ENCODE peak calls at places on chromosome 2, in six cellular contexts. One of them, this sample, is unnamed.

GRCh38 chr2:106961328-106961727 is 75.4 kb upstream of the ST6GAL2 start:
- DNase-seq in coronary artery: no peak
- DNase-seq in CD8-positive, alpha-beta T cell: no peak
- DNase-seq in body of pancreas: no peak
- DNase-seq in AG10803: no peak
- DNase-seq in right cardiac atrium: no peak
- DNase-seq in this sample: no peak

GRCh38 chr2:138101718-138102117 is 137.4 kb downstream of the HNMT start:
- DNase-seq in coronary artery: no peak
- DNase-seq in CD8-positive, alpha-beta T cell: no peak
- DNase-seq in AG10803: no peak
- DNase-seq in body of pancreas: no peak
- DNase-seq in right cardiac atrium: no peak
- DNase-seq in this sample: no peak

GRCh38 chr2:38315707-38316333 is 61.3 kb downstream of the ATL2 start:
- DNase-seq in right cardiac atrium: no peak
- DNase-seq in coronary artery: no peak
- DNase-seq in AG10803: peak
- DNase-seq in body of pancreas: no peak
- DNase-seq in CD8-positive, alpha-beta T cell: no peak
- DNase-seq in this sample: no peak

GRCh38 chr2:109350526-109350925 is 221.5 kb downstream of the SH3RF3 start:
- DNase-seq in AG10803: no peak
- DNase-seq in body of pancreas: no peak
- DNase-seq in right cardiac atrium: no peak
- DNase-seq in CD8-positive, alpha-beta T cell: no peak
- DNase-seq in coronary artery: peak
- DNase-seq in this sample: no peak

GRCh38 chr2:157592983-157593382 is 35.7 kb downstream of the ACVR1C start:
- DNase-seq in AG10803: peak
- DNase-seq in coronary artery: no peak
- DNase-seq in CD8-positive, alpha-beta T cell: no peak
- DNase-seq in body of pancreas: no peak
- DNase-seq in right cardiac atrium: no peak
- DNase-seq in this sample: no peak

GRCh38 chr2:38248707-38249106 is 128.4 kb downstream of the ATL2 start:
- DNase-seq in CD8-positive, alpha-beta T cell: no peak
- DNase-seq in coronary artery: no peak
- DNase-seq in body of pancreas: no peak
- DNase-seq in right cardiac atrium: no peak
- DNase-seq in AG10803: no peak
- DNase-seq in this sample: no peak

GRCh38 chr2:21422724-21423522 is 299.2 kb downstream of the TDRD15 start:
- DNase-seq in body of pancreas: no peak
- DNase-seq in right cardiac atrium: no peak
- DNase-seq in coronary artery: no peak
- DNase-seq in CD8-positive, alpha-beta T cell: no peak
- DNase-seq in AG10803: no peak
- DNase-seq in this sample: no peak

GRCh38 chr2:107412981-107413380 is 413.7 kb upstream of the RGPD4 start:
- DNase-seq in coronary artery: no peak
- DNase-seq in body of pancreas: no peak
- DNase-seq in AG10803: peak
- DNase-seq in CD8-positive, alpha-beta T cell: no peak
- DNase-seq in right cardiac atrium: no peak
- DNase-seq in this sample: no peak

GRCh38 chr2:191230174-191230573 is 15.0 kb upstream of the MYO1B start:
- DNase-seq in coronary artery: no peak
- DNase-seq in AG10803: peak
- DNase-seq in body of pancreas: no peak
- DNase-seq in right cardiac atrium: no peak
- DNase-seq in CD8-positive, alpha-beta T cell: no peak
- DNase-seq in this sample: no peak

GRCh38 chr2:212998629-212999359 is 152.6 kb downstream of the IKZF2 start:
- DNase-seq in body of pancreas: no peak
- DNase-seq in AG10803: no peak
- DNase-seq in right cardiac atrium: no peak
- DNase-seq in CD8-positive, alpha-beta T cell: no peak
- DNase-seq in coronary artery: no peak
- DNase-seq in this sample: no peak

GRCh38 chr2:241907171-241907570 is 37.6 kb downstream of the RTP5 start:
- DNase-seq in body of pancreas: no peak
- DNase-seq in coronary artery: peak
- DNase-seq in right cardiac atrium: no peak
- DNase-seq in AG10803: no peak
- DNase-seq in CD8-positive, alpha-beta T cell: no peak
- DNase-seq in this sample: no peak

GRCh38 chr2:136572335-136572734 is 193.0 kb upstream of the THSD7B start:
- DNase-seq in body of pancreas: peak
- DNase-seq in right cardiac atrium: peak
- DNase-seq in coronary artery: no peak
- DNase-seq in AG10803: no peak
- DNase-seq in CD8-positive, alpha-beta T cell: no peak
- DNase-seq in this sample: no peak

GRCh38 chr2:69241664-69242063 is 145.4 kb downstream of the GFPT1 start:
- DNase-seq in AG10803: no peak
- DNase-seq in coronary artery: no peak
- DNase-seq in CD8-positive, alpha-beta T cell: no peak
- DNase-seq in body of pancreas: peak
- DNase-seq in right cardiac atrium: no peak
- DNase-seq in this sample: no peak

GRCh38 chr2:26540306-26540705 is 62.4 kb upstream of the OTOF start:
- DNase-seq in coronary artery: no peak
- DNase-seq in right cardiac atrium: no peak
- DNase-seq in CD8-positive, alpha-beta T cell: no peak
- DNase-seq in AG10803: no peak
- DNase-seq in body of pancreas: no peak
- DNase-seq in this sample: no peak

GRCh38 chr2:109623297-109623696 is 9.1 kb downstream of the SOWAHC start:
- DNase-seq in coronary artery: no peak
- DNase-seq in right cardiac atrium: no peak
- DNase-seq in body of pancreas: no peak
- DNase-seq in AG10803: no peak
- DNase-seq in CD8-positive, alpha-beta T cell: no peak
- DNase-seq in this sample: no peak

GRCh38 chr2:5464657-5465056 is 227.5 kb upstream of the SOX11 start:
- DNase-seq in AG10803: no peak
- DNase-seq in CD8-positive, alpha-beta T cell: no peak
- DNase-seq in coronary artery: no peak
- DNase-seq in body of pancreas: no peak
- DNase-seq in right cardiac atrium: no peak
- DNase-seq in this sample: no peak

GRCh38 chr2:211802611-211803010 is 736.0 kb downstream of the ERBB4 start:
- DNase-seq in CD8-positive, alpha-beta T cell: no peak
- DNase-seq in coronary artery: no peak
- DNase-seq in right cardiac atrium: no peak
- DNase-seq in body of pancreas: no peak
- DNase-seq in AG10803: no peak
- DNase-seq in this sample: no peak

GRCh38 chr2:72148975-72149555 is 1.4 kb upstream of the CYP26B1 start:
- DNase-seq in body of pancreas: peak
- DNase-seq in coronary artery: peak
- DNase-seq in CD8-positive, alpha-beta T cell: no peak
- DNase-seq in AG10803: peak
- DNase-seq in right cardiac atrium: peak
- DNase-seq in this sample: peak

GRCh38 chr2:43400508-43400907 is 174.1 kb upstream of the ZFP36L2 start:
- DNase-seq in CD8-positive, alpha-beta T cell: no peak
- DNase-seq in body of pancreas: no peak
- DNase-seq in AG10803: peak
- DNase-seq in coronary artery: no peak
- DNase-seq in right cardiac atrium: no peak
- DNase-seq in this sample: no peak

GRCh38 chr2:68889500-68889899 is 18.3 kb upstream of the BMP10 start:
- DNase-seq in AG10803: no peak
- DNase-seq in right cardiac atrium: peak
- DNase-seq in coronary artery: no peak
- DNase-seq in body of pancreas: no peak
- DNase-seq in CD8-positive, alpha-beta T cell: no peak
- DNase-seq in this sample: no peak

GRCh38 chr2:146295080-146295670 is 1549.7 kb upstream of the ACVR2A start:
- DNase-seq in CD8-positive, alpha-beta T cell: no peak
- DNase-seq in body of pancreas: no peak
- DNase-seq in right cardiac atrium: no peak
- DNase-seq in coronary artery: no peak
- DNase-seq in AG10803: no peak
- DNase-seq in this sample: no peak

GRCh38 chr2:240584486-240585031 is 2.0 kb upstream of the CAPN10 start:
- DNase-seq in coronary artery: no peak
- DNase-seq in CD8-positive, alpha-beta T cell: no peak
- DNase-seq in AG10803: peak
- DNase-seq in body of pancreas: no peak
- DNase-seq in right cardiac atrium: peak
- DNase-seq in this sample: no peak

DNA sequence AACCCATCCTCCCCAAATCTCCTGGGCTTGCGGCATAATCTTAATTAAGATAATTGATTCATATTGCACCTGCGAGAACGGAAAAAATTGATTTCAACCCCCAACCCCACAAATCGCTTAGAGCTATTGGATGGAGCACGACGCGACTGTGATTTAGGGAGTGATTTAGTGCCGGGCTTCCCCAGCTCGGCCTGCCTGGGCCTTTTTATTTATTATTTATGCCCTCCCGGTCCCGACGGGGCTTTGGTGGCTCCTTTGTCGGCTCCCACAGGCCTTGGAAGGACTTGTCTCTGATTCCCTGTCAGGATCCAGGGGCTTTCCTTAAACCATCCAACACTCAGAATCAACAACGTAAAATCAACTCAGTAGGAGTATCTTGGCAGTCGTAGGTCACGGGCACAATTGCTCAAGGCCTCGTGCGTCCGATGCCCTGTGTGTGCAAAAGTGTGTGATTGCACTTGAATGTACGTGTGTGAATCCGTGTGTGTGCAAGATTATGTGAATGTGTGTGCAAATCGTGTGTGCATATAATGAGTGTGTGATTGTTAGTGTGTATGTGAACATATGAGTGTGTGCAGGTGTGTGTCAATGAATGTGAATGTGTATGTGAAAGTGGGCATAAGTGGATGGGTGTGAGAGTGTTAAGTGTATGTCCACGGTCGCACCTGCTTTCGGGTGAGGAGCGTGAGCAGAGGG is 4.3 kb upstream of the NEUROD1 start:
- DNase-seq in right cardiac atrium: no peak
- DNase-seq in coronary artery: no peak
- DNase-seq in CD8-positive, alpha-beta T cell: no peak
- DNase-seq in AG10803: no peak
- DNase-seq in body of pancreas: no peak
- DNase-seq in this sample: no peak
- H3K4me3 ChIP-seq in right cardiac atrium: no peak
- H3K4me3 ChIP-seq in coronary artery: no peak
- H3K4me3 ChIP-seq in CD8-positive, alpha-beta T cell: no peak
- H3K4me3 ChIP-seq in AG10803: no peak
- H3K4me3 ChIP-seq in body of pancreas: no peak
- H3K4me3 ChIP-seq in this sample: no peak

GRCh38 chr2:233691443-233692433 is 952 bp upstream of the UGT1A6 start:
- DNase-seq in body of pancreas: no peak
- DNase-seq in coronary artery: no peak
- DNase-seq in AG10803: no peak
- DNase-seq in CD8-positive, alpha-beta T cell: no peak
- DNase-seq in right cardiac atrium: no peak
- DNase-seq in this sample: no peak
- H3K4me3 ChIP-seq in body of pancreas: no peak
- H3K4me3 ChIP-seq in coronary artery: no peak
- H3K4me3 ChIP-seq in AG10803: no peak
- H3K4me3 ChIP-seq in CD8-positive, alpha-beta T cell: no peak
- H3K4me3 ChIP-seq in right cardiac atrium: no peak
- H3K4me3 ChIP-seq in this sample: no peak

GRCh38 chr2:11699686-11700670 is 30.0 kb upstream of the NTSR2 start:
- DNase-seq in CD8-positive, alpha-beta T cell: no peak
- DNase-seq in coronary artery: no peak
- DNase-seq in AG10803: no peak
- DNase-seq in right cardiac atrium: no peak
- DNase-seq in body of pancreas: no peak
- DNase-seq in this sample: no peak

GRCh38 chr2:11695576-11695975 is 25.6 kb upstream of the NTSR2 start:
- DNase-seq in body of pancreas: no peak
- DNase-seq in CD8-positive, alpha-beta T cell: no peak
- DNase-seq in right cardiac atrium: no peak
- DNase-seq in coronary artery: no peak
- DNase-seq in AG10803: no peak
- DNase-seq in this sample: no peak

GRCh38 chr2:11698009-11698922 is 28.3 kb upstream of the NTSR2 start:
- DNase-seq in coronary artery: peak
- DNase-seq in right cardiac atrium: peak
- DNase-seq in CD8-positive, alpha-beta T cell: no peak
- DNase-seq in AG10803: peak
- DNase-seq in body of pancreas: peak
- DNase-seq in this sample: peak

GRCh38 chr2:11697103-11697871 is 27.3 kb upstream of the NTSR2 start:
- DNase-seq in body of pancreas: no peak
- DNase-seq in AG10803: peak
- DNase-seq in right cardiac atrium: peak
- DNase-seq in CD8-positive, alpha-beta T cell: no peak
- DNase-seq in coronary artery: no peak
- DNase-seq in this sample: peak

DNA sequence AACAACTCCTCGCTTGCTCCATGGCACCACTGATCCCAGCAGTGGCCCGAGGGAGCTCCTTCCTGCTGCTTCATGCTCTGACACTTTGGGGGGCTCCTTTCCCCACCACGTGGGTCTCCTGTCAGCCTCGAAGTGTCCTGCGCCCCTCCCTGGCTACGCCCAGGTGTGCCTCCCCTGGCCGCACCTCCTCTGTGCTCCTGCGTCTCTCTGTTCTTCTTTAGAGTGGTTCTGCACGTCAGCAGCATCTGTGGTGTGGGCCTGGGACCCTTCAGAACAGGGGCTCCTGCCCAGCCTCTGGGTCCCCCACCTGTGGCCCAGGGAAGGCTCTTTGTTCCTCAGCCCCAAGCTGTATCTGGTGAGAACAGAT is 26.7 kb upstream of the NTSR2 start:
- DNase-seq in CD8-positive, alpha-beta T cell: no peak
- DNase-seq in coronary artery: no peak
- DNase-seq in right cardiac atrium: peak
- DNase-seq in body of pancreas: no peak
- DNase-seq in AG10803: no peak
- DNase-seq in this sample: no peak
- H3K4me3 ChIP-seq in CD8-positive, alpha-beta T cell: no peak
- H3K4me3 ChIP-seq in coronary artery: no peak
- H3K4me3 ChIP-seq in right cardiac atrium: no peak
- H3K4me3 ChIP-seq in body of pancreas: no peak
- H3K4me3 ChIP-seq in AG10803: no peak
- H3K4me3 ChIP-seq in this sample: no peak

GRCh38 chr2:173359231-173359630 is 4.6 kb downstream of the CDCA7 start:
- DNase-seq in AG10803: peak
- DNase-seq in right cardiac atrium: no peak
- DNase-seq in coronary artery: no peak
- DNase-seq in CD8-positive, alpha-beta T cell: no peak
- DNase-seq in body of pancreas: no peak
- DNase-seq in this sample: no peak

GRCh38 chr2:173355866-173356508 is 1.3 kb downstream of the CDCA7 start:
- DNase-seq in right cardiac atrium: peak
- DNase-seq in body of pancreas: no peak
- DNase-seq in AG10803: no peak
- DNase-seq in CD8-positive, alpha-beta T cell: no peak
- DNase-seq in coronary artery: no peak
- DNase-seq in this sample: no peak

GRCh38 chr2:173355132-173355865 is 627 bp downstream of the CDCA7 start:
- DNase-seq in right cardiac atrium: peak
- DNase-seq in body of pancreas: peak
- DNase-seq in AG10803: peak
- DNase-seq in CD8-positive, alpha-beta T cell: no peak
- DNase-seq in coronary artery: no peak
- DNase-seq in this sample: peak

GRCh38 chr2:173358617-173359016 is 3.9 kb downstream of the CDCA7 start:
- DNase-seq in right cardiac atrium: no peak
- DNase-seq in body of pancreas: no peak
- DNase-seq in coronary artery: no peak
- DNase-seq in AG10803: no peak
- DNase-seq in CD8-positive, alpha-beta T cell: no peak
- DNase-seq in this sample: no peak

GRCh38 chr2:173357351-173357750 is 2.7 kb downstream of the CDCA7 start:
- DNase-seq in coronary artery: no peak
- DNase-seq in AG10803: no peak
- DNase-seq in body of pancreas: no peak
- DNase-seq in right cardiac atrium: no peak
- DNase-seq in CD8-positive, alpha-beta T cell: no peak
- DNase-seq in this sample: no peak
- H3K4me3 ChIP-seq in coronary artery: no peak
- H3K4me3 ChIP-seq in AG10803: no peak
- H3K4me3 ChIP-seq in body of pancreas: no peak
- H3K4me3 ChIP-seq in right cardiac atrium: no peak
- H3K4me3 ChIP-seq in CD8-positive, alpha-beta T cell: no peak
- H3K4me3 ChIP-seq in this sample: no peak